ENCODE peak calls at places on chromosomes 13 and 19, in six cellular contexts. One of them, this sample, is unnamed.
A peak's percentile ranks its signal among the peaks of the same experiment; 100 is the strongest.

GRCh38 chr19:55289117-55289796 is 5.5 kb downstream of the BRSK1 start:
- DNase-seq in brain microvascular endothelial cell: no peak
- DNase-seq in kidney epithelial cell: no peak
- DNase-seq in fibroblast of the aortic adventitia: peak; percentile 7
- DNase-seq in gastrocnemius medialis: no peak
- DNase-seq in epithelial cell of esophagus: no peak
- DNase-seq in this sample: no peak

GRCh38 chr13:91817250-91817649 is 418.8 kb downstream of the GPC5 start:
- DNase-seq in kidney epithelial cell: no peak
- DNase-seq in epithelial cell of esophagus: no peak
- DNase-seq in gastrocnemius medialis: no peak
- DNase-seq in brain microvascular endothelial cell: peak; percentile 7
- DNase-seq in fibroblast of the aortic adventitia: peak; percentile 28
- DNase-seq in this sample: no peak

GRCh38 chr19:55667958-55668357 is 7.1 kb upstream of the EPN1 start:
- DNase-seq in kidney epithelial cell: no peak
- DNase-seq in epithelial cell of esophagus: peak; percentile 67
- DNase-seq in brain microvascular endothelial cell: no peak
- DNase-seq in fibroblast of the aortic adventitia: no peak
- DNase-seq in gastrocnemius medialis: no peak
- DNase-seq in this sample: no peak

GRCh38 chr13:112346173-112346898 is 29.8 kb upstream of the SPACA7 start:
- DNase-seq in brain microvascular endothelial cell: no peak
- DNase-seq in epithelial cell of esophagus: no peak
- DNase-seq in fibroblast of the aortic adventitia: no peak
- DNase-seq in kidney epithelial cell: no peak
- DNase-seq in gastrocnemius medialis: no peak
- DNase-seq in this sample: no peak

GRCh38 chr13:71219671-71220070 is 647.3 kb downstream of the DACH1 start:
- DNase-seq in gastrocnemius medialis: no peak
- DNase-seq in brain microvascular endothelial cell: no peak
- DNase-seq in fibroblast of the aortic adventitia: no peak
- DNase-seq in epithelial cell of esophagus: no peak
- DNase-seq in kidney epithelial cell: no peak
- DNase-seq in this sample: no peak

GRCh38 chr13:87169337-87169736 is 501.8 kb upstream of the SLITRK5 start:
- DNase-seq in gastrocnemius medialis: no peak
- DNase-seq in kidney epithelial cell: no peak
- DNase-seq in fibroblast of the aortic adventitia: no peak
- DNase-seq in epithelial cell of esophagus: no peak
- DNase-seq in brain microvascular endothelial cell: no peak
- DNase-seq in this sample: no peak

GRCh38 chr19:49658566-49659442 is 6.9 kb downstream of the IRF3 start:
- DNase-seq in brain microvascular endothelial cell: no peak
- DNase-seq in gastrocnemius medialis: no peak
- DNase-seq in fibroblast of the aortic adventitia: no peak
- DNase-seq in epithelial cell of esophagus: no peak
- DNase-seq in kidney epithelial cell: no peak
- DNase-seq in this sample: no peak

GRCh38 chr13:99982021-99982740 is 597 bp downstream of the ZIC2 start:
- DNase-seq in brain microvascular endothelial cell: no peak
- DNase-seq in gastrocnemius medialis: no peak
- DNase-seq in epithelial cell of esophagus: peak; percentile 42
- DNase-seq in fibroblast of the aortic adventitia: no peak
- DNase-seq in kidney epithelial cell: no peak
- DNase-seq in this sample: no peak

GRCh38 chr19:49888478-49888901 is 8.2 kb downstream of the IL4I1 start:
- DNase-seq in gastrocnemius medialis: no peak
- DNase-seq in epithelial cell of esophagus: no peak
- DNase-seq in kidney epithelial cell: no peak
- DNase-seq in fibroblast of the aortic adventitia: no peak
- DNase-seq in brain microvascular endothelial cell: no peak
- DNase-seq in this sample: no peak

GRCh38 chr19:29091127-29091526 is 121.8 kb downstream of the UQCRFS1 start:
- DNase-seq in gastrocnemius medialis: no peak
- DNase-seq in fibroblast of the aortic adventitia: no peak
- DNase-seq in brain microvascular endothelial cell: no peak
- DNase-seq in epithelial cell of esophagus: no peak
- DNase-seq in kidney epithelial cell: no peak
- DNase-seq in this sample: no peak

GRCh38 chr19:19540707-19541515 is 2.8 kb downstream of the CILP2 start:
- DNase-seq in brain microvascular endothelial cell: no peak
- DNase-seq in gastrocnemius medialis: no peak
- DNase-seq in epithelial cell of esophagus: peak; percentile 80
- DNase-seq in kidney epithelial cell: no peak
- DNase-seq in fibroblast of the aortic adventitia: no peak
- DNase-seq in this sample: no peak
- H3K4me3 ChIP-seq in brain microvascular endothelial cell: peak overlapping the region; percentile 3
- H3K4me3 ChIP-seq in gastrocnemius medialis: no peak overlapping the region
- H3K4me3 ChIP-seq in epithelial cell of esophagus: peak overlapping the region; percentile 26
- H3K4me3 ChIP-seq in kidney epithelial cell: peak overlapping the region; percentile 13
- H3K4me3 ChIP-seq in fibroblast of the aortic adventitia: no peak overlapping the region
- H3K4me3 ChIP-seq in this sample: peak overlapping the region; percentile 0

DNA sequence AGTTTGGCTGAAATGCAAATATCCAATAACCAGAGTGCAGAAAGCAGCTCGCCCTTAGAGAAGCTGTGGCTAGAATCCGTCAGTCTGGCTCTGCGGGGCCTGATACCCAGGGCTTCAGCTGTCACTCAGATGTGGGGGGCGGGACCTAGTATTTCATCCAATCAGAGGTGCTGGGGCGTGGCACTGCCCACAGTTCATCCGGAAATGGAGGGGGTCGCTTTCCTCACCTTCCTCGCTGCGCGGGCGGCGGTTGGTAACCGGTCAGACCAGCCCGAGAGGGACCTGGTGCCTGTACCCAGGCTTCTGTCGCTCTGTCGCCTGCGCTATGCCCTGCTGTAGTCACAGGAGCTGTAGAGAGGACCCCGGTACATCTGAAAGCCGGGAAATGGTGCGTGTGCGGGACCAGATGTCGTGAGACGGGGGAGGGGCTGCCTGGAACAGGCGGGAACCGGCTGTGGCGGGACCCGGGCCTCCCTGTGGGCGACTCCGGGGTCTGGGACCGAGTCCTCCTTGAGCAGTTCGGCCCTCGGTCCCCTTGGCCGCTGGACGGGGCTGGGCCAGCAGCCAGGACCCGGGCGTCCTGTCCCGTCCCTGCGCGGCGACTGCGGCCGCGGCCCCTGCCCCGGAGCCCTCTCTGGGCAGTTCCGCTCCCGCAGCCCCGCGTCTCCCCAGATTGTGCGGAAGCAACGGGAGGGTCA is at the start of gene ZNF700:
- DNase-seq in kidney epithelial cell: peak; percentile 55
- DNase-seq in brain microvascular endothelial cell: peak; percentile 94
- DNase-seq in epithelial cell of esophagus: peak; percentile 94
- DNase-seq in gastrocnemius medialis: peak; percentile 92
- DNase-seq in fibroblast of the aortic adventitia: peak; percentile 84
- DNase-seq in this sample: no peak
- H3K4me3 ChIP-seq in kidney epithelial cell: peak within 1 kb of the TSS; percentile 79
- H3K4me3 ChIP-seq in brain microvascular endothelial cell: peak within 1 kb of the TSS; percentile 87
- H3K4me3 ChIP-seq in epithelial cell of esophagus: peak within 1 kb of the TSS; percentile 75
- H3K4me3 ChIP-seq in gastrocnemius medialis: peak within 1 kb of the TSS; percentile 98
- H3K4me3 ChIP-seq in fibroblast of the aortic adventitia: peak within 1 kb of the TSS; percentile 96
- H3K4me3 ChIP-seq in this sample: peak within 1 kb of the TSS; percentile 95

DNA sequence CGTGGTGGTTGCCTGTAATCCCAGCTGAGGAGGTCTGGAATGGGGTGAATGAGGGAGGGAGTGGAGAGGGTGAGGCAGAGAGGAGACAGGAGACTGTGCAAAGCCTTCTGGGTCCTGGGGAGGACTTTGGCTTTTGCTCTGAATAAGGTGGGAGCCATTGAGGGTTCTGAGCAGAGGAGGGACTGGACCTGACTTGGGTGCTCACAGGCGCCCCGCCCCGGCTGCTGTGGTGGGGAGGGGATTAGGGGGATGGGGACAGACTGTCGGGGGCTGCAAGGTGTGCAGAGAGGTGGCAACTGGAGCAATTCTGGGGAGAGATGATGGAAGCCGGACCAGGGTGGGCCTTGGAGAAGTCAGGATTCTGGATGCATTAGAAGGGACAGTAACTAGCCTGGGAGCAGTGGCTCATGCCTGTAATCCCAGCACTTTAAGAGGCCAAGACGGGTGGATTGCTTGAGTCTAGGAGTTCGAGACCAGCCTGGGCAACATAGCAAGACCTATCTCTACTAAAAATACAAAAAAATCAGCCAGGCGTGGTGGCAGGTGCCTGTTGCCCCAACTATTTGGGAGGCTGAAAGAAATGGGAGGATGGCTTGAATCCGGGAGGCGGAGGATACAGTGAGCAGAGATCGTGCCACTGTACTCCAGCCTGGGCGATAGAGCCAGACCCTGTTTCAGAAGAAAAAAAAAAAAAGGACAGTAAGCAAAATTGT is 16.1 kb upstream of the NANOS3 start:
- DNase-seq in epithelial cell of esophagus: no peak
- DNase-seq in gastrocnemius medialis: no peak
- DNase-seq in brain microvascular endothelial cell: no peak
- DNase-seq in kidney epithelial cell: no peak
- DNase-seq in fibroblast of the aortic adventitia: no peak
- DNase-seq in this sample: no peak
- H3K4me3 ChIP-seq in epithelial cell of esophagus: no peak overlapping the region
- H3K4me3 ChIP-seq in gastrocnemius medialis: peak overlapping the region; percentile 57
- H3K4me3 ChIP-seq in brain microvascular endothelial cell: no peak overlapping the region
- H3K4me3 ChIP-seq in kidney epithelial cell: no peak overlapping the region
- H3K4me3 ChIP-seq in fibroblast of the aortic adventitia: no peak overlapping the region
- H3K4me3 ChIP-seq in this sample: no peak overlapping the region

GRCh38 chr19:1906985-1907562 is 1.9 kb downstream of the ADAT3 start:
- DNase-seq in epithelial cell of esophagus: no peak
- DNase-seq in brain microvascular endothelial cell: no peak
- DNase-seq in kidney epithelial cell: no peak
- DNase-seq in gastrocnemius medialis: no peak
- DNase-seq in fibroblast of the aortic adventitia: no peak
- DNase-seq in this sample: no peak
- H3K4me3 ChIP-seq in epithelial cell of esophagus: peak overlapping the region; percentile 30
- H3K4me3 ChIP-seq in brain microvascular endothelial cell: no peak overlapping the region
- H3K4me3 ChIP-seq in kidney epithelial cell: no peak overlapping the region
- H3K4me3 ChIP-seq in gastrocnemius medialis: no peak overlapping the region
- H3K4me3 ChIP-seq in fibroblast of the aortic adventitia: no peak overlapping the region
- H3K4me3 ChIP-seq in this sample: no peak overlapping the region

GRCh38 chr19:17404621-17405249 is 695 bp downstream of the BST2 start:
- DNase-seq in epithelial cell of esophagus: no peak
- DNase-seq in gastrocnemius medialis: no peak
- DNase-seq in brain microvascular endothelial cell: no peak
- DNase-seq in fibroblast of the aortic adventitia: no peak
- DNase-seq in kidney epithelial cell: no peak
- DNase-seq in this sample: no peak

GRCh38 chr19:17402982-17403855 is 2.2 kb downstream of the BST2 start:
- DNase-seq in gastrocnemius medialis: no peak
- DNase-seq in epithelial cell of esophagus: peak; percentile 19
- DNase-seq in brain microvascular endothelial cell: peak; percentile 7
- DNase-seq in fibroblast of the aortic adventitia: no peak
- DNase-seq in kidney epithelial cell: no peak
- DNase-seq in this sample: no peak

GRCh38 chr19:17406039-17406886 is 833 bp upstream of the BST2 start:
- DNase-seq in gastrocnemius medialis: no peak
- DNase-seq in kidney epithelial cell: no peak
- DNase-seq in brain microvascular endothelial cell: peak; percentile 44
- DNase-seq in fibroblast of the aortic adventitia: no peak
- DNase-seq in epithelial cell of esophagus: no peak
- DNase-seq in this sample: no peak

GRCh38 chr19:17405250-17406038 is at the start of gene BST2:
- DNase-seq in brain microvascular endothelial cell: peak; percentile 21
- DNase-seq in gastrocnemius medialis: peak; percentile 28
- DNase-seq in epithelial cell of esophagus: peak; percentile 15
- DNase-seq in kidney epithelial cell: peak; percentile 56
- DNase-seq in fibroblast of the aortic adventitia: peak; percentile 62
- DNase-seq in this sample: no peak

DNA sequence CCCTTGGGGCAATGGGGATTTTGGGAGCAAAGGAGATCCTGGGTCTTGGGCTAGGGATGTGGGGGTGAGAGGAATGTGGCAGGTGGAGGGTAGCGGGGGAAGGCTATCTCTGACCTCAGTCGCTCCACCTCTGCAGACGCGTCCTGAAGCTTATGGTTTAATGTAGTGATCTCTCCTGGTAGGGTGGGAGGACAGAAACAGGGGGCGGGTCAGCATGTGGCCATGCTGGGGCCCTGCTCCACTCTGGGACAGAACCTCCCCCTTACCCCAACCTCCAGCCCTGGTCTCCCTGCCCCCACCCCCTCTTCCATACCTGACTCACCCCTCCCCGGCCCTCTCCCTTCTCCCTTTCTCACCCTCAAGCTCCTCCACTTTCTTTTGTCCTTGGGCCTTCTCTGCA is 1.4 kb downstream of the BST2 start:
- DNase-seq in gastrocnemius medialis: no peak
- DNase-seq in kidney epithelial cell: no peak
- DNase-seq in brain microvascular endothelial cell: no peak
- DNase-seq in epithelial cell of esophagus: no peak
- DNase-seq in fibroblast of the aortic adventitia: no peak
- DNase-seq in this sample: no peak
- H3K4me3 ChIP-seq in gastrocnemius medialis: peak overlapping the region; percentile 60
- H3K4me3 ChIP-seq in kidney epithelial cell: no peak overlapping the region
- H3K4me3 ChIP-seq in brain microvascular endothelial cell: no peak overlapping the region
- H3K4me3 ChIP-seq in epithelial cell of esophagus: no peak overlapping the region
- H3K4me3 ChIP-seq in fibroblast of the aortic adventitia: no peak overlapping the region
- H3K4me3 ChIP-seq in this sample: no peak overlapping the region

GRCh38 chr19:4580961-4581380 is 21.5 kb upstream of the SEMA6B start:
- DNase-seq in epithelial cell of esophagus: no peak
- DNase-seq in gastrocnemius medialis: no peak
- DNase-seq in kidney epithelial cell: no peak
- DNase-seq in brain microvascular endothelial cell: no peak
- DNase-seq in fibroblast of the aortic adventitia: no peak
- DNase-seq in this sample: no peak
- H3K4me3 ChIP-seq in epithelial cell of esophagus: no peak overlapping the region
- H3K4me3 ChIP-seq in gastrocnemius medialis: peak overlapping the region; percentile 48
- H3K4me3 ChIP-seq in kidney epithelial cell: peak overlapping the region; percentile 45
- H3K4me3 ChIP-seq in brain microvascular endothelial cell: no peak overlapping the region
- H3K4me3 ChIP-seq in fibroblast of the aortic adventitia: peak overlapping the region; percentile 58
- H3K4me3 ChIP-seq in this sample: peak overlapping the region; percentile 47

GRCh38 chr13:59710995-59711701 is 452.6 kb downstream of the DIAPH3 start:
- DNase-seq in fibroblast of the aortic adventitia: peak; percentile 5
- DNase-seq in gastrocnemius medialis: no peak
- DNase-seq in epithelial cell of esophagus: no peak
- DNase-seq in brain microvascular endothelial cell: no peak
- DNase-seq in kidney epithelial cell: no peak
- DNase-seq in this sample: no peak
- H3K4me3 ChIP-seq in fibroblast of the aortic adventitia: no peak overlapping the region
- H3K4me3 ChIP-seq in gastrocnemius medialis: no peak overlapping the region
- H3K4me3 ChIP-seq in epithelial cell of esophagus: no peak overlapping the region
- H3K4me3 ChIP-seq in brain microvascular endothelial cell: no peak overlapping the region
- H3K4me3 ChIP-seq in kidney epithelial cell: no peak overlapping the region
- H3K4me3 ChIP-seq in this sample: no peak overlapping the region

GRCh38 chr13:73146705-73147104 is 87.9 kb downstream of the KLF5 start:
- DNase-seq in gastrocnemius medialis: no peak
- DNase-seq in fibroblast of the aortic adventitia: no peak
- DNase-seq in brain microvascular endothelial cell: no peak
- DNase-seq in kidney epithelial cell: no peak
- DNase-seq in epithelial cell of esophagus: peak; percentile 46
- DNase-seq in this sample: no peak
- H3K4me3 ChIP-seq in gastrocnemius medialis: no peak overlapping the region
- H3K4me3 ChIP-seq in fibroblast of the aortic adventitia: no peak overlapping the region
- H3K4me3 ChIP-seq in brain microvascular endothelial cell: no peak overlapping the region
- H3K4me3 ChIP-seq in kidney epithelial cell: no peak overlapping the region
- H3K4me3 ChIP-seq in epithelial cell of esophagus: no peak overlapping the region
- H3K4me3 ChIP-seq in this sample: no peak overlapping the region

GRCh38 chr13:43129021-43129420 is 105.6 kb downstream of the DNAJC15 start:
- DNase-seq in brain microvascular endothelial cell: no peak
- DNase-seq in kidney epithelial cell: no peak
- DNase-seq in gastrocnemius medialis: no peak
- DNase-seq in epithelial cell of esophagus: no peak
- DNase-seq in fibroblast of the aortic adventitia: no peak
- DNase-seq in this sample: no peak
- H3K4me3 ChIP-seq in brain microvascular endothelial cell: no peak overlapping the region
- H3K4me3 ChIP-seq in kidney epithelial cell: no peak overlapping the region
- H3K4me3 ChIP-seq in gastrocnemius medialis: no peak overlapping the region
- H3K4me3 ChIP-seq in epithelial cell of esophagus: no peak overlapping the region
- H3K4me3 ChIP-seq in fibroblast of the aortic adventitia: no peak overlapping the region
- H3K4me3 ChIP-seq in this sample: no peak overlapping the region

GRCh38 chr13:111183959-111184684 is 69.0 kb downstream of the ARHGEF7 start:
- DNase-seq in epithelial cell of esophagus: no peak
- DNase-seq in brain microvascular endothelial cell: no peak
- DNase-seq in kidney epithelial cell: no peak
- DNase-seq in fibroblast of the aortic adventitia: peak; percentile 31
- DNase-seq in gastrocnemius medialis: no peak
- DNase-seq in this sample: no peak
- H3K4me3 ChIP-seq in epithelial cell of esophagus: no peak overlapping the region
- H3K4me3 ChIP-seq in brain microvascular endothelial cell: no peak overlapping the region
- H3K4me3 ChIP-seq in kidney epithelial cell: no peak overlapping the region
- H3K4me3 ChIP-seq in fibroblast of the aortic adventitia: no peak overlapping the region
- H3K4me3 ChIP-seq in gastrocnemius medialis: no peak overlapping the region
- H3K4me3 ChIP-seq in this sample: no peak overlapping the region

This sample was measured in AG04449.